ENCODE peak calls at places on chromosomes 1 and 21, in five cellular contexts. S is endodermal cell, N is cardiac fibroblast, O is heart left ventricle, C is WTC11. K is an unnamed sample.

GRCh38 chr1:39564340-39564739 is 12.2 kb downstream of the PABPC4 start:
- DNase-seq in S (no peak), O (no peak), N (no peak), C (no peak), K (no peak)

GRCh38 chr1:167775178-167775577 is 53.4 kb downstream of the MPZL1 start:
- DNase-seq in S (no peak), O (no peak), C (no peak), N (peak), K (no peak)

GRCh38 chr1:234234199-234234598 is 139.1 kb upstream of the COA6 start:
- DNase-seq in C (no peak), N (no peak), O (no peak), S (no peak), K (no peak)

GRCh38 chr1:188857526-188858087 is 1620.1 kb downstream of the BRINP3 start:
- DNase-seq in S (no peak), N (no peak), O (no peak), C (no peak), K (no peak)

GRCh38 chr1:241834733-241835377 is 13.1 kb upstream of the EXO1 start:
- DNase-seq in C (no peak), S (no peak), N (peak), O (no peak), K (no peak)

GRCh38 chr1:109388884-109389637 is 8.7 kb downstream of the SORT1 start:
- DNase-seq in C (no peak), O (no peak), S (no peak), N (no peak), K (no peak)

GRCh38 chr1:111463029-111463683 is 10.6 kb upstream of the C1orf162 start:
- DNase-seq in S (no peak), O (no peak), C (no peak), N (peak), K (no peak)

GRCh38 chr1:67766117-67766978 is 66.9 kb downstream of the GNG12 start:
- DNase-seq in N (peak), O (peak), S (peak), C (peak), K (peak)

GRCh38 chr1:203555046-203555445 is 61.1 kb downstream of the OPTC start:
- DNase-seq in S (no peak), O (peak), N (no peak), C (no peak), K (no peak)

GRCh38 chr1:220370041-220370700 is 97.9 kb upstream of the RAB3GAP2 start:
- DNase-seq in O (no peak), C (no peak), N (peak), S (peak), K (no peak)

GRCh38 chr1:7565099-7565750 is 205.9 kb upstream of the VAMP3 start:
- DNase-seq in O (no peak), S (no peak), C (no peak), N (no peak), K (no peak)

GRCh38 chr1:110533230-110533629 is 14.3 kb upstream of the KCNA10 start:
- DNase-seq in C (no peak), S (no peak), O (no peak), N (no peak), K (no peak)

GRCh38 chr1:86696522-86696921 is 7.9 kb upstream of the SH3GLB1 start:
- DNase-seq in S (no peak), O (no peak), C (no peak), N (peak), K (no peak)

GRCh38 chr1:94193128-94193527 is 44.3 kb downstream of the ARHGAP29 start:
- DNase-seq in S (no peak), C (no peak), O (no peak), N (no peak), K (no peak)

GRCh38 chr1:36710008-36710407 is 227.3 kb upstream of the CSF3R start:
- DNase-seq in C (no peak), S (no peak), O (no peak), N (no peak), K (no peak)

GRCh38 chr1:29974345-29974744 is 738.0 kb downstream of the PTPRU start:
- DNase-seq in S (peak), O (no peak), C (no peak), N (peak), K (no peak)

GRCh38 chr1:240117202-240117769 is 25.6 kb downstream of the FMN2 start:
- DNase-seq in N (no peak), S (no peak), C (no peak), O (no peak), K (no peak)

GRCh38 chr1:940121-941026 is 16.7 kb downstream of the SAMD11 start:
- DNase-seq in S (peak), N (no peak), O (peak), C (no peak), K (peak)

GRCh38 chr21:41071410-41071809 is 96.5 kb upstream of the BACE2 start:
- DNase-seq in N (no peak), C (peak), S (peak), O (no peak), K (no peak)

GRCh38 chr1:86739901-86740507 is 35.6 kb downstream of the SH3GLB1 start:
- DNase-seq in S (no peak), C (no peak), N (peak), O (no peak), K (no peak)

GRCh38 chr1:219220945-219221344 is 47.3 kb downstream of the LYPLAL1 start:
- DNase-seq in N (no peak), C (no peak), O (peak), S (no peak), K (peak)
- TF ChIP-seq CTCF in N (no peak), C (no peak), O (no peak), S (no peak), K (peak)

GRCh38 chr1:6209661-6210605 is 4.0 kb downstream of the RNF207 start:
- DNase-seq in C (peak), O (no peak), S (peak), N (no peak), K (no peak)
- TF ChIP-seq CTCF in C (no peak), O (no peak), S (peak), N (peak), K (peak)

DNA sequence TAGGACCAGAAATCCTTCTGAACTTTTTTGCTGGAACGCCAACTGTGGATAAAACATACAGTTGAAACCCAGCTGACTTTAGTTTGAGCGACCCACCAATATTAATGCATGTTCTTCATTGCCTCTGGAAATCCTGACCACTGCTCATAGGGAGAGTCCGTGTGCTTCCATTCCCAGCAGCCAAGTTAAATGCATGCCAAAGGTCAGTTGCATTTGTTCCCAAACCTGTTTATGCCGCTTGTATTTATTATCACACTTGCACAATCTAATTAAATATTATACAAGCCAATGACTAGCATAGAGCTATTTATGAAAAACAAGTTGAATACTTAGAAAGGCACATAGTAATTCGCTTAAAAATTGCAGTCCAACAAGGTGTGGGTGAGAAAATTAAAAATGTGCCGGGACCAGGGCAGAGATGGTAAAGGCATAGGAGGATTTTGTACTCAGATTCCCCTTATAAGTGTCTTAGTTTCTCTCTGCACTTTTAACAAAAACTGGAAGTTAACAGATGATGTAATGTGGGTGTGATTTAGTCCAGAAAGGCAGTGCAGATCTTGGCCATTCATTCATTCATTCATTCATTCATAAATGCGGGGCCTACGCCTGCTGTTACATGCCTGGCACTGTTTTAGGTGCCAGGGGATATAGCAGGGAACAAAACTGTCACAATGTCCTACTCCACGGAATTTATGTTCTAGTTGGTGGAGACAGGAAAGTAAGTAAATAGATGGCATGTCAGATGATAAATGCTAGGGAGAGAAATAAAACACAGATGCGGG is 99.7 kb downstream of the PRDM2 start:
- DNase-seq in S (no peak), N (no peak), O (no peak), C (no peak), K (no peak)
- TF ChIP-seq CTCF in S (no peak), N (no peak), O (no peak), C (no peak), K (no peak)

GRCh38 chr1:162456324-162456723 is 41.3 kb upstream of the UHMK1 start:
- DNase-seq in S (no peak), O (no peak), N (no peak), C (no peak), K (no peak)
- TF ChIP-seq CTCF in S (peak), O (no peak), N (no peak), C (no peak), K (no peak)